ENCODE peak calls at places on chromosomes 12 and 14, in six cellular contexts. One of them, this sample, is unnamed.

GRCh38 chr14:101233016-101233355 is 328.3 kb upstream of the DIO3 start:
- DNase-seq in CD8-positive, alpha-beta memory T cell: no peak
- DNase-seq in aorta: no peak
- DNase-seq in cardiac fibroblast: no peak
- DNase-seq in BE2C: no peak
- DNase-seq in astrocyte of the spinal cord: no peak
- DNase-seq in this sample: no peak

GRCh38 chr12:47004634-47005033 is 74.8 kb upstream of the PCED1B start:
- DNase-seq in CD8-positive, alpha-beta memory T cell: no peak
- DNase-seq in cardiac fibroblast: peak
- DNase-seq in BE2C: no peak
- DNase-seq in aorta: no peak
- DNase-seq in astrocyte of the spinal cord: no peak
- DNase-seq in this sample: no peak

GRCh38 chr14:77045570-77045890 is 17.0 kb upstream of the IRF2BPL start:
- DNase-seq in aorta: peak
- DNase-seq in astrocyte of the spinal cord: no peak
- DNase-seq in BE2C: no peak
- DNase-seq in CD8-positive, alpha-beta memory T cell: no peak
- DNase-seq in cardiac fibroblast: no peak
- DNase-seq in this sample: peak

GRCh38 chr12:79766705-79767464 is 76.1 kb upstream of the PAWR start:
- DNase-seq in BE2C: no peak
- DNase-seq in cardiac fibroblast: no peak
- DNase-seq in CD8-positive, alpha-beta memory T cell: no peak
- DNase-seq in astrocyte of the spinal cord: peak
- DNase-seq in aorta: no peak
- DNase-seq in this sample: no peak

GRCh38 chr12:52603314-52603713 is 2.1 kb upstream of the KRT72 start:
- DNase-seq in cardiac fibroblast: no peak
- DNase-seq in astrocyte of the spinal cord: no peak
- DNase-seq in aorta: no peak
- DNase-seq in BE2C: no peak
- DNase-seq in CD8-positive, alpha-beta memory T cell: peak
- DNase-seq in this sample: no peak

GRCh38 chr12:3054993-3055711 is 22.0 kb upstream of the TSPAN9 start:
- DNase-seq in CD8-positive, alpha-beta memory T cell: no peak
- DNase-seq in BE2C: no peak
- DNase-seq in cardiac fibroblast: peak
- DNase-seq in astrocyte of the spinal cord: no peak
- DNase-seq in aorta: peak
- DNase-seq in this sample: peak

GRCh38 chr12:103780093-103780440 is 61.0 kb downstream of the NT5DC3 start:
- DNase-seq in aorta: no peak
- DNase-seq in astrocyte of the spinal cord: no peak
- DNase-seq in cardiac fibroblast: peak
- DNase-seq in CD8-positive, alpha-beta memory T cell: no peak
- DNase-seq in BE2C: no peak
- DNase-seq in this sample: no peak

GRCh38 chr14:100433428-100433814 is 110.3 kb downstream of the SLC25A47 start:
- DNase-seq in CD8-positive, alpha-beta memory T cell: no peak
- DNase-seq in cardiac fibroblast: no peak
- DNase-seq in BE2C: no peak
- DNase-seq in astrocyte of the spinal cord: no peak
- DNase-seq in aorta: no peak
- DNase-seq in this sample: no peak

GRCh38 chr12:6336859-6337744 is 4.8 kb downstream of the TNFRSF1A start:
- DNase-seq in cardiac fibroblast: peak
- DNase-seq in aorta: peak
- DNase-seq in CD8-positive, alpha-beta memory T cell: peak
- DNase-seq in astrocyte of the spinal cord: no peak
- DNase-seq in BE2C: no peak
- DNase-seq in this sample: no peak

GRCh38 chr12:77625441-77625840 is 205.3 kb upstream of the NAV3 start:
- DNase-seq in aorta: no peak
- DNase-seq in BE2C: no peak
- DNase-seq in CD8-positive, alpha-beta memory T cell: no peak
- DNase-seq in cardiac fibroblast: peak
- DNase-seq in astrocyte of the spinal cord: peak
- DNase-seq in this sample: no peak

GRCh38 chr14:59454131-59454530 is 11.0 kb downstream of the GPR135 start:
- DNase-seq in astrocyte of the spinal cord: peak
- DNase-seq in BE2C: no peak
- DNase-seq in CD8-positive, alpha-beta memory T cell: no peak
- DNase-seq in cardiac fibroblast: peak
- DNase-seq in aorta: peak
- DNase-seq in this sample: no peak

GRCh38 chr12:47741340-47741703 is 16.0 kb upstream of the ENDOU start:
- DNase-seq in aorta: peak
- DNase-seq in cardiac fibroblast: peak
- DNase-seq in BE2C: peak
- DNase-seq in astrocyte of the spinal cord: peak
- DNase-seq in CD8-positive, alpha-beta memory T cell: peak
- DNase-seq in this sample: peak

GRCh38 chr14:103624860-103625259 is 4.2 kb upstream of the KLC1 start:
- DNase-seq in astrocyte of the spinal cord: peak
- DNase-seq in aorta: peak
- DNase-seq in cardiac fibroblast: peak
- DNase-seq in CD8-positive, alpha-beta memory T cell: no peak
- DNase-seq in BE2C: peak
- DNase-seq in this sample: peak

GRCh38 chr12:54419088-54419887 is at the start of gene ITGA5:
- DNase-seq in BE2C: peak
- DNase-seq in astrocyte of the spinal cord: peak
- DNase-seq in CD8-positive, alpha-beta memory T cell: peak
- DNase-seq in cardiac fibroblast: peak
- DNase-seq in aorta: peak
- DNase-seq in this sample: peak

GRCh38 chr12:45914090-45914489 is 76.3 kb downstream of the SCAF11 start:
- DNase-seq in aorta: no peak
- DNase-seq in BE2C: no peak
- DNase-seq in cardiac fibroblast: peak
- DNase-seq in CD8-positive, alpha-beta memory T cell: no peak
- DNase-seq in astrocyte of the spinal cord: peak
- DNase-seq in this sample: no peak

GRCh38 chr12:24039113-24039525 is 89.6 kb upstream of the SOX5 start:
- DNase-seq in BE2C: no peak
- DNase-seq in CD8-positive, alpha-beta memory T cell: no peak
- DNase-seq in cardiac fibroblast: peak
- DNase-seq in astrocyte of the spinal cord: peak
- DNase-seq in aorta: no peak
- DNase-seq in this sample: no peak

GRCh38 chr14:67814826-67815225 is 1.6 kb downstream of the ZFYVE26 start:
- DNase-seq in cardiac fibroblast: no peak
- DNase-seq in BE2C: no peak
- DNase-seq in CD8-positive, alpha-beta memory T cell: no peak
- DNase-seq in astrocyte of the spinal cord: no peak
- DNase-seq in aorta: no peak
- DNase-seq in this sample: no peak

DNA sequence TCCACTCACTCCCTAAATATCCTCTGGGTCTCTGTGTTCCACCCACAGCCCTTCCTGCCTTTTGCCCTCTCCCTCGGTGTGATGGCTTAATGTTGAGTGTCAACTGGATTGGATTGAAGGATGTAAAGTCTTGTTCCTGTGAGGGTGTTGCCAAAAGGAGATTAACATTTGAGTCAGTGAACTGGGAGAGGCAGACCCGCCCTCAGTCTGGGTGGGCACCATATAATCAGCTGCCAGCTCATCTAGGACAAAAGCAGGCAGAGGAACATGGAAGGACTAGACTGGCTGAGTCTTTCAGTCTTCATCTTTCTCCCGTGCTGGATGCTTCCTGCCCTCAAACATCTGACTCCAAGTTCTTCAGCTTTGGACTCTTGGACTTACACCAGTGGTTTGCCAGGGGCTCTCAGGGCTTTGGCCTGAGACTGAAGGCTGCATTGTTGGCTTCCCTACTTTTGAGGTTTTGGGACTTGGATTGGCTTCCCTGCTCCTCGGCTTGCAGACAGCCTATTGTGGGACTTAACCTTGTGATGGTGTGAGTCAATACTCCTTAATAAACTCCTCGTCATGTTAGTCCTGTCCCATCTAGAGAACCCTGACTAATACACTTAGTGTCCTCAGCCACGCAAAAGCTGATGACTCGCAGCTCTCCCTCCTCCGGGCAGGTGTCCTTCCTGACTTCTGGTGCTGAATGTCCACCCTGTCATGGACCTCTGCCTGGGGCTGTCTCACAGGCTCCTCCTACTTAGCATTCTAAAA is 5.9 kb downstream of the DGLUCY start:
- DNase-seq in CD8-positive, alpha-beta memory T cell: no peak
- DNase-seq in astrocyte of the spinal cord: peak
- DNase-seq in BE2C: no peak
- DNase-seq in aorta: no peak
- DNase-seq in cardiac fibroblast: peak
- DNase-seq in this sample: no peak
- H3K4me3 ChIP-seq in CD8-positive, alpha-beta memory T cell: no peak
- H3K4me3 ChIP-seq in astrocyte of the spinal cord: no peak
- H3K4me3 ChIP-seq in BE2C: no peak
- H3K4me3 ChIP-seq in aorta: no peak
- H3K4me3 ChIP-seq in cardiac fibroblast: no peak
- H3K4me3 ChIP-seq in this sample: no peak

DNA sequence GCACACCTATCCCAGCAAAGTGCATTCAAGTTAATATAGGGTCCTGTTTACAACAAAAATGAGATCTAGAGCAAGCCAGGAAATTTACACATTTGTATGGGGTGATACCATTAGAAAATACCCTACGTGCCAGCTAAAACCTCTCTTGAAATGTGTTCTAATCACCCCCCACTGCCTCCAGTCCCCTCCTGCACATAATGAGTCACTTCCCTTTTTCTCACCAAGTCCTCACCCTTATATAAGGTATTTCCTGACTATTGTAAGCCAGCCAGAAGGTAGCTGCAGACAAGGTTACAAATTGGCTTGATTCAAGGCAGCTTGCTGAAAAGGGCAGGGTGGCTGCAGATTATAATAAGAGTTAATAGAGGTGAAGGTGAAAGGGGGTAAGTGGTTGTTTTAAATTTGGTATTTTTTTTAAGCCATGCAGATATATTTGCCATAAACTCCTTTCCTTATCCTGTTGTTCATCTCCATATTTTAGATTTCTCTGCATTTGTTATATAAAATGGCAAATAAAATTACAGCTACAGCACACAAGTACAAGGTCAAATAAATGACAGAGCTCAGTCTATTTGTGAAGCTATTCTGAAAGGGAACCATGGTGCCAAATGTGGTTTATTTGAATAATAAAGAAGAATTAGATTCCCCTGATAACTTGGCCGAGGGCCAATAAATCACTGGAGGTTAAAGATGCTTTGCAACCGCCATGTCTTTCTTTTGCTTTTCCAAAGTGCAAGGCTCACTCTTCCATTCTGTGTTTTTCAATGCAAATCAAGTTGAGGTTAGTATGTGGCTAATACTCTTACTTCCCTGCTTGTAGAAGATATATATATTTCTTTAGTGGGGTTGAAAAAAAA is 385.9 kb downstream of the EGLN3 start:
- DNase-seq in cardiac fibroblast: peak
- DNase-seq in aorta: no peak
- DNase-seq in BE2C: no peak
- DNase-seq in astrocyte of the spinal cord: peak
- DNase-seq in CD8-positive, alpha-beta memory T cell: no peak
- DNase-seq in this sample: no peak
- H3K4me3 ChIP-seq in cardiac fibroblast: no peak
- H3K4me3 ChIP-seq in aorta: no peak
- H3K4me3 ChIP-seq in BE2C: no peak
- H3K4me3 ChIP-seq in astrocyte of the spinal cord: no peak
- H3K4me3 ChIP-seq in CD8-positive, alpha-beta memory T cell: no peak
- H3K4me3 ChIP-seq in this sample: no peak

GRCh38 chr12:9064815-9065606 is 50.7 kb downstream of the A2M start:
- DNase-seq in CD8-positive, alpha-beta memory T cell: no peak
- DNase-seq in BE2C: no peak
- DNase-seq in astrocyte of the spinal cord: peak
- DNase-seq in aorta: peak
- DNase-seq in cardiac fibroblast: peak
- DNase-seq in this sample: peak
- H3K4me3 ChIP-seq in CD8-positive, alpha-beta memory T cell: peak
- H3K4me3 ChIP-seq in BE2C: peak
- H3K4me3 ChIP-seq in astrocyte of the spinal cord: peak
- H3K4me3 ChIP-seq in aorta: peak
- H3K4me3 ChIP-seq in cardiac fibroblast: peak
- H3K4me3 ChIP-seq in this sample: peak

GRCh38 chr12:32874926-32875325 is 21.7 kb downstream of the PKP2 start:
- DNase-seq in cardiac fibroblast: no peak
- DNase-seq in astrocyte of the spinal cord: no peak
- DNase-seq in aorta: no peak
- DNase-seq in CD8-positive, alpha-beta memory T cell: no peak
- DNase-seq in BE2C: no peak
- DNase-seq in this sample: no peak
- H3K4me3 ChIP-seq in cardiac fibroblast: no peak
- H3K4me3 ChIP-seq in astrocyte of the spinal cord: no peak
- H3K4me3 ChIP-seq in aorta: no peak
- H3K4me3 ChIP-seq in CD8-positive, alpha-beta memory T cell: no peak
- H3K4me3 ChIP-seq in BE2C: no peak
- H3K4me3 ChIP-seq in this sample: no peak

This sample was measured in testis.